ENCODE peak calls at places on chromosomes 16 and 17, in nine cellular contexts. U is neural progenitor cell, C is fibroblast of lung, F is mammary epithelial cell, Z is GM12878, I is DND-41, L is K562, K is PC-3, S is astrocyte. Q is an unnamed sample.

GRCh38 chr17:73521376-73521775 is 122.9 kb downstream of the SDK2 start:
- DNase-seq in I (no peak), F (no peak), L (no peak), U (no peak), K (no peak), S (no peak), C (no peak), Z (no peak), Q (no peak)

GRCh38 chr17:56499799-56500388 is 93.6 kb upstream of the NOG start:
- DNase-seq in F (peak; percentile 23), C (peak; percentile 12), Z (no peak), I (peak; percentile 23), L (peak; percentile 21), U (peak; percentile 36), S (peak; percentile 4), K (peak; percentile 73), Q (peak; percentile 53)

GRCh38 chr17:39198186-39198566 is 707 bp upstream of the CACNB1 start:
- DNase-seq in L (no peak), I (no peak), S (no peak), U (peak; percentile 47), C (no peak), Z (no peak), K (no peak), F (no peak), Q (no peak)

GRCh38 chr17:13619462-13619861 is 17.7 kb upstream of the HS3ST3A1 start:
- DNase-seq in S (no peak), C (no peak), Z (no peak), L (peak; percentile 7), U (no peak), F (no peak), I (no peak), K (no peak), Q (no peak)

GRCh38 chr17:78716814-78717393 is 65.2 kb downstream of the CYTH1 start:
- DNase-seq in C (peak; percentile 43), L (no peak), U (peak; percentile 57), K (peak; percentile 59), S (no peak), Z (no peak), I (no peak), F (peak; percentile 80), Q (peak; percentile 79)

GRCh38 chr16:85027968-85028637 is 508 bp downstream of the KIAA0513 start:
- DNase-seq in K (no peak), F (no peak), L (no peak), S (no peak), C (no peak), I (no peak), U (peak; percentile 73), Z (no peak), Q (no peak)

GRCh38 chr16:86918637-86919036 is 340.3 kb downstream of the FOXL1 start:
- DNase-seq in K (peak; percentile 13), C (no peak), I (no peak), F (no peak), Z (no peak), S (no peak), U (no peak), L (no peak), Q (no peak)

GRCh38 chr17:27408891-27409290 is 47.4 kb upstream of the KSR1 start:
- DNase-seq in L (no peak), U (no peak), K (no peak), C (peak; percentile 36), Z (no peak), S (peak; percentile 21), I (no peak), F (peak; percentile 14), Q (no peak)

GRCh38 chr16:24255446-24256352 is at the start of gene CACNG3:
- DNase-seq in I (peak; percentile 83), F (peak; percentile 9), K (no peak), C (peak; percentile 46), U (peak; percentile 99), S (peak; percentile 19), L (peak; percentile 87), Z (no peak), Q (peak; percentile 77)

GRCh38 chr17:44760474-44761308 is 1.9 kb downstream of the ADAM11 start:
- DNase-seq in U (no peak), L (no peak), I (no peak), K (no peak), Z (no peak), F (no peak), C (no peak), S (no peak), Q (no peak)

GRCh38 chr17:51590071-51590470 is 329.7 kb downstream of the UTP18 start:
- DNase-seq in L (no peak), F (no peak), K (no peak), C (no peak), I (no peak), S (no peak), Z (no peak), U (no peak), Q (no peak)

GRCh38 chr16:68893710-68894705 is 50.7 kb downstream of the TANGO6 start:
- DNase-seq in Z (no peak), C (peak; percentile 30), U (peak; percentile 68), L (no peak), F (no peak), S (peak; percentile 16), I (peak; percentile 45), K (peak; percentile 8), Q (no peak)

GRCh38 chr17:3771140-3771539 is 29.8 kb downstream of the ITGAE start:
- DNase-seq in U (no peak), Z (no peak), F (no peak), I (peak; percentile 87), S (no peak), L (no peak), K (no peak), C (peak; percentile 27), Q (no peak)

GRCh38 chr16:50642349-50642748 is 38.8 kb downstream of the SNX20 start:
- DNase-seq in L (no peak), U (no peak), Z (no peak), K (no peak), F (no peak), S (no peak), I (no peak), C (no peak), Q (no peak)

GRCh38 chr16:79740153-79740720 is 139.7 kb upstream of the MAF start:
- DNase-seq in L (no peak), K (no peak), C (no peak), Z (no peak), F (no peak), S (no peak), U (no peak), I (no peak), Q (no peak)
- TF ChIP-seq EZH2 in L (no peak), K (no peak), C (no peak), Z (no peak), F (no peak), S (no peak), U (no peak), I (no peak), Q (no peak)

GRCh38 chr17:81487089-81487486 is 25.5 kb downstream of the ACTG1 start:
- DNase-seq in C (no peak), U (no peak), L (no peak), Z (no peak), K (no peak), F (no peak), I (no peak), S (no peak), Q (no peak)

GRCh38 chr17:81486174-81486810 is 26.3 kb downstream of the ACTG1 start:
- DNase-seq in I (no peak), L (no peak), K (no peak), F (no peak), S (no peak), C (no peak), Z (no peak), U (no peak), Q (no peak)

GRCh38 chr17:81489012-81489968 is 23.3 kb downstream of the ACTG1 start:
- DNase-seq in S (no peak), K (no peak), U (peak; percentile 71), C (no peak), Z (no peak), L (no peak), I (no peak), F (no peak), Q (no peak)

GRCh38 chr17:81488276-81488860 is 24.2 kb downstream of the ACTG1 start:
- DNase-seq in K (no peak), C (no peak), I (no peak), L (peak; percentile 57), F (no peak), Z (no peak), S (no peak), U (no peak), Q (no peak)

GRCh38 chr17:81487487-81488275 is 24.9 kb downstream of the ACTG1 start:
- DNase-seq in K (peak; percentile 84), Z (no peak), I (peak; percentile 85), U (peak; percentile 92), F (peak; percentile 38), C (peak; percentile 60), S (no peak), L (peak; percentile 95), Q (no peak)
- H3K9ac ChIP-seq in K (peak overlapping the region; percentile 94), Z (no peak overlapping the region), I (peak overlapping the region; percentile 98), U (no peak overlapping the region), F (no peak overlapping the region), C (peak overlapping the region; percentile 91), S (peak overlapping the region; percentile 76), L (peak overlapping the region; percentile 98), Q (peak overlapping the region; percentile 4)

DNA sequence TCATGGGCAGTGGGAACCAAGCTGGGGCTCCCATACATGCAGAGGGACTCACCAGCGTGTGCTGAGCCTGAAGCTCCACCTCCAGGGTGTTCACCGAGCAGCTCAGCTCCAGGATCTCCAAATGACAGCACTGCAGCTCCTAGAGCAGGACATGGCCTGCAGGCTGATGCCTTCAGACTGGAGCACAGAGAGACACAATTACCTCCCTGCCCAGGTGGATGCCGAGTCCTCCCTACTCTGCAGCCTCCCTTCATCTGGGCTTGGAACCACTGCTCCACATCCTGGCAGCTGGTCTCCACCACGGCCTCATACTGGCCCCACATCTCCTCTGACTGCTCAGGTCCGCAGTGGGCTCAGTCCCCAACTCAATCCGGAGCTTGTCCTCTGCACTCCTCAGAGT is 8.2 kb upstream of the KRT38 start:
- DNase-seq in K (no peak), F (no peak), C (no peak), I (no peak), U (no peak), L (no peak), S (no peak), Z (no peak), Q (no peak)
- H3K9me3 ChIP-seq in K (no peaks in the 10 kb centered on the region), F (no peaks in the 10 kb centered on the region), C (no peaks in the 10 kb centered on the region), I (no peaks in the 10 kb centered on the region), U (no peaks in the 10 kb centered on the region), L (no peaks in the 10 kb centered on the region), S (peaks cover 7% of the 10 kb centered on the region), Z (no peaks in the 10 kb centered on the region), Q (no peaks in the 10 kb centered on the region)

DNA sequence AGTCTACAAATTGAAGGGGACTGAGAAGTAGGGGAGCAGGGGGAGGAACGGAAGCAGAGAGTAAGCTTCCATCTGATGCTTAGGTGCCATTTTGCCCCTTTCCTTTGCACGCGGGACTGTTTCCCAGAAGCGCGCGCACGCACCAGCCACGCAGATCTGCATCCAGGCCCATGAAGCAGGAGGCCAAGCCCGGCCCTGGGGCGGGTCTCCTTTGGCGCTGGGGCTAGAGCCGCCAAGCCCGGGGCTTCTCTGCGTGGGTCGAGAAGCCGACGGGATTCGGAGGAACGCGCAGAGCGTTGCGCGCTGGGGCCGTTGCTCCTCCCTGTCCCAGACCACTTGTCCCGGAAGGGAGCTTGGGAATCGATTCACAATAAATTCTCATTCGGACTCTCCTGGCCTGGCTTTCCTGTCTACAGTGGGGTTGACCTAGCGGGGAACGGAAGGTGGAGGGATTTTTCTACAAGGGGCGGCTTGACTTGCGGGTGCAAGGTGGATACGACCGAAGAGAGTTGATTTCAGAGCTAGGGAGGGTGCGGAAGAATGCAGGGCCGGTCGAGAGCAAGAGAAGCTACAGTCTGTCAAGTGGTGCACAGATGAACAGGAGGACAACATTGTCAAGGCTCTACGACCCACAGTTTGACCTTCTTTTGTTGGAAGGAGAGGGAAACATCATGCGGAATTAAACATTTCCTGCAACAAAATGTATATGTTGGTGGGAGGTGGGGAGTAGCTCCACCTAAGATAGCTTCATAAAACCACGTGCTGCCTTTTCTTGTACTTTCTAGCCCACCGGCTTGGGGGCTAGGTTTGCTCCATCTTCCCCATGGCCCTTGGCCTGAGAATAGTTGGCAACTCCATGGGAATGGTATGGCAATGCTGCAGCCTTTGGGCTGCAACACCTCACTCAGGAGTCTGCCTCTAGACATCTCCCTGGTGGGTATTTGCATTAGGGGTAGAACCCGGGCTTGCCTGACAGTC is 4.5 kb downstream of the HOXB9 start:
- DNase-seq in S (no peak), C (no peak), I (no peak), F (no peak), Z (no peak), U (no peak), L (no peak), K (no peak), Q (no peak)
- TF ChIP-seq EZH2 in S (peak; percentile 79), C (peak; percentile 91), I (no peak), F (peak; percentile 60), Z (no peak), U (peak; percentile 91), L (no peak), K (no peak), Q (no peak)